ENCODE peak calls at places on chromosomes 1 and 21, in four cellular contexts. I is left lung; U is lung; P is CD8-positive, alpha-beta memory T cell. N is an unnamed sample.

GRCh38 chr1:7339953-7340352 is 431.1 kb upstream of the VAMP3 start:
- DNase-seq in P (no peak), U (no peak), I (no peak), N (no peak)

GRCh38 chr1:1426961-1427934 is 6.2 kb upstream of the ANKRD65 start:
- DNase-seq in U (no peak), P (no peak), I (peak; percentile 72), N (peak; percentile 69)

GRCh38 chr1:19949016-19949415 is 25.6 kb upstream of the PLA2G2E start:
- DNase-seq in P (no peak), U (no peak), I (no peak), N (no peak)

GRCh38 chr1:153945795-153946621 is 510 bp downstream of the DENND4B start:
- DNase-seq in P (peak; percentile 72), U (peak; percentile 86), I (peak; percentile 99), N (peak; percentile 87)

GRCh38 chr21:32021319-32022027 is 148.7 kb downstream of the HUNK start:
- DNase-seq in I (no peak), U (no peak), P (no peak), N (peak; percentile 79)

GRCh38 chr1:42403880-42404400 is 23.3 kb downstream of the RIMKLA start:
- DNase-seq in P (no peak), U (no peak), I (no peak), N (no peak)

GRCh38 chr1:181101581-181102226 is 13.2 kb downstream of the IER5 start:
- DNase-seq in P (no peak), I (no peak), U (no peak), N (no peak)

GRCh38 chr1:84301759-84302380 is 362 bp downstream of the SAMD13 start:
- DNase-seq in U (no peak), I (no peak), P (no peak), N (no peak)

GRCh38 chr21:25999935-26000582 is 170.5 kb downstream of the APP start:
- DNase-seq in I (peak; percentile 76), U (no peak), P (no peak), N (no peak)

GRCh38 chr1:98342556-98342955 is 319.0 kb upstream of the SNX7 start:
- DNase-seq in P (no peak), I (no peak), U (no peak), N (no peak)

GRCh38 chr1:52842643-52843310 is at the start of gene ZYG11A:
- DNase-seq in I (peak; percentile 86), P (peak; percentile 22), U (peak; percentile 32), N (peak; percentile 18)

GRCh38 chr1:223727541-223727940 is 15.2 kb downstream of the CAPN2 start:
- DNase-seq in P (no peak), I (no peak), U (no peak), N (no peak)

GRCh38 chr1:231200417-231201031 is 38.7 kb downstream of the TRIM67 start:
- DNase-seq in I (no peak), P (no peak), U (no peak), N (no peak)

GRCh38 chr1:28792644-28793121 is 19.3 kb upstream of the OPRD1 start:
- DNase-seq in P (no peak), U (no peak), I (no peak), N (no peak)

GRCh38 chr1:31374511-31375196 is 1.8 kb upstream of the FABP3 start:
- DNase-seq in P (no peak), U (peak; percentile 44), I (no peak), N (peak; percentile 50)

GRCh38 chr1:31373897-31374486 is 1.1 kb upstream of the FABP3 start:
- DNase-seq in U (no peak), P (no peak), I (no peak), N (no peak)

GRCh38 chr1:31380181-31380580 is 7.3 kb upstream of the FABP3 start:
- DNase-seq in I (no peak), P (no peak), U (no peak), N (no peak)

GRCh38 chr1:31376374-31377134 is 3.7 kb upstream of the FABP3 start:
- DNase-seq in P (no peak), U (no peak), I (no peak), N (no peak)

DNA sequence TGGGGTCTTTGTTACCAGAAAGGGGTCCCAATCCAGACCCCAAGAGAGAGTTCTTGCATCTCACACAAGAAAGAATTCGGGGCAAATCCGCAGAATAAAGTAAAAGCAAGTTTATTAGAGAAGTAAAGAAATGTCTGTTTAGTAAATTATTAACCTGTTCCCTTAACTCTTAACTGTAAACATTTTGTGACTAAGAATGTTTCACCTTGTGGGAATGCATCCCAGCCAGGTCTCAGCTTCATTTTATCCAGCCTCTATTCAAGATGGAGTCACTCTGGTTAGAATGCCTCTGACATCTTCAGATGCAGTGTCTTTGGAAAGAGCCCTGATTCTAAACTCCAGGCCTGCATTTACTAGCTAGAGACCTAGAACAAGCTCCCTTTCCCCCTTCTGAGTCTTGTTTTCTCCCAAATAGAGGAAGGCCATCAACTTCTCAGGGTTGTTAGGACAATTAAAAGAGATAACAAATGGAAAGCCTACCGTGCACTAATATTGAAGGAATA is 4.5 kb upstream of the FABP3 start:
- DNase-seq in I (no peak), P (no peak), U (no peak), N (no peak)
- H3K36me3 ChIP-seq in I (no peaks in the 10 kb centered on the region), P (no peaks in the 10 kb centered on the region), U (no peaks in the 10 kb centered on the region), N (no peaks in the 10 kb centered on the region)

DNA sequence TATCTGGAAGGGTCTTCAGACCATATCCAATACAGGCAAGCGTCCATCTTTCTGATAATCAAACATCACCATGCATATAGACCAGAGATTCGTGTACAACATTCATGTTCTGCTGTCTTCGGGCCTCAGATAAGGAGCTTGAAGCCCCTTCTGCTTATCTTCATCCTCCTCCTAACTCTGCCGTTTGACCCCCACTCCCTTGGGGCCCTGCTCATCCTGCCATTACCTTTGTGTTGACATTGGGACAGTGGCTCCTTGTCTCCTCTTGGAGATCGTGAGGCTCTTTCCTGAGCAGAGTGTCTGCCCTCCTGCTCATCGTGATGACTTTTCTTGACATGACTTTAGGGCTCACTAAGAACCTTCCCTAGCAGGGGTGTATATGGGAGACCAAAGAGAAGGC is 37.3 kb downstream of the ACTL8 start:
- DNase-seq in P (no peak), I (no peak), U (no peak), N (no peak)
- H3K36me3 ChIP-seq in P (no peaks in the 10 kb centered on the region), I (no peaks in the 10 kb centered on the region), U (no peaks in the 10 kb centered on the region), N (no peaks in the 10 kb centered on the region)

GRCh38 chr1:9722378-9722749 is 70.8 kb downstream of the PIK3CD start:
- DNase-seq in P (no peak), U (no peak), I (no peak), N (no peak)
- H3K36me3 ChIP-seq in P (peaks cover 66% of the 10 kb centered on the region), U (no peaks in the 10 kb centered on the region), I (no peaks in the 10 kb centered on the region), N (no peaks in the 10 kb centered on the region)

GRCh38 chr1:240562111-240562590 is 49.8 kb downstream of the GREM2 start:
- DNase-seq in P (no peak), I (no peak), U (no peak), N (no peak)
- H3K36me3 ChIP-seq in P (no peaks in the 10 kb centered on the region), I (no peaks in the 10 kb centered on the region), U (no peaks in the 10 kb centered on the region), N (no peaks in the 10 kb centered on the region)

GRCh38 chr1:222627232-222627631 is 9.3 kb downstream of the MIA3 start:
- DNase-seq in I (no peak), P (no peak), U (no peak), N (no peak)
- H3K36me3 ChIP-seq in I (peaks cover 7% of the 10 kb centered on the region), P (peaks cover 37% of the 10 kb centered on the region), U (peaks cover 25% of the 10 kb centered on the region), N (no peaks in the 10 kb centered on the region)

DNA sequence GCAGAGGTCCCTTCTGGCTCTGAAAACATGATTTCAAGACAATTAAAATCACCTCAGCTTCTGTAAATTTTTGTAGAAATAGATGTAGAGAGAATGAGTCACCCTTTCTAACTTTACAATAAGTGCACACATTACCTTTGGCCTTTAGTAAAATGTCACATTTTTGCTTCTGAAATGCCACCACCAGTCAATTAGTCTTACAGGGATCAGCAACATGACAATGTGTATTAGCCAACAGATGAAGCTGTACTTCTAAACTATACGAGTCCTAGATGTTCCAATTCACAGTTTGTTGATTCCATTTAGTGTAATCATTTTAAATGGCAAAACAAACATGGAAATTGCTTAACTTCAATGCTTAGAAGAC is 23.1 kb downstream of the C21orf91 start:
- DNase-seq in U (no peak), P (no peak), I (no peak), N (no peak)
- H3K36me3 ChIP-seq in U (peaks cover 2% of the 10 kb centered on the region), P (no peaks in the 10 kb centered on the region), I (no peaks in the 10 kb centered on the region), N (no peaks in the 10 kb centered on the region)

GRCh38 chr1:236808564-236809130 is 13.6 kb downstream of the MTR start:
- DNase-seq in I (no peak), U (no peak), P (no peak), N (no peak)
- H3K36me3 ChIP-seq in I (no peaks in the 10 kb centered on the region), U (peaks cover 25% of the 10 kb centered on the region), P (peaks cover 38% of the 10 kb centered on the region), N (peaks cover 16% of the 10 kb centered on the region)

DNA sequence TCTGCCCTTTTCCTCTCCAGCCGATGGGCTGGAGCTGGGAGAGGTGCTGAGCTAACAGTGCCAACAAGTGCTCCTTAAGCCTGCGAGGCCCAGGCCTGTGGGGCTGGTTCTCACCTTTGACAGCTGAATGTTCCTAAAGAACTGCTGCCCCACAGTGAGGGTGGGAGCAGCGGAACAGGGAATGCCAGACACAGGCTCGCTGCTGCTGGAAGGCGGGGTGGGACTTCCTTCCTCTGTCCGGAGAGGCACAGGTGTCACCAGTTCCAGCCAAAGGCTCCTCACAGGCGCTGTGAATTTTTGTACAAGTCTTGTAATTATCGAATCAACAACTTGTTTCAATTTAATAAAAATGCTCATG is 47.1 kb downstream of the COQ8A start:
- DNase-seq in P (no peak), U (no peak), I (no peak), N (no peak)
- H3K36me3 ChIP-seq in P (no peaks in the 10 kb centered on the region), U (no peaks in the 10 kb centered on the region), I (no peaks in the 10 kb centered on the region), N (peaks cover 31% of the 10 kb centered on the region)